ENCODE peak calls at places on chromosomes 11 and 22, in ten cellular contexts. F is stimulated activated effector memory CD8-positive, alpha-beta T cell treated with anti-CD3 and anti-CD28 coated beads, Interleukin-12 subunit alpha, Interleukin-12 subunit beta, amount 100 ng/mL, for 72 hours; E is cardiac fibroblast; X is NCI-H460; I is cardiac septum; N is stimulated activated CD8-positive, alpha-beta memory T cell treated with anti-CD3 and anti-CD28 coated beads, Interleukin-4, amount 100 ng/mL, for 1 hour; C is cerebellar nuclear complex; A is omental fat pad; B is smooth muscle cell of the brain vasculature; V is fibroblast of the aortic adventitia. O is an unnamed sample.

GRCh38 chr22:27866136-27867091 is 52.6 kb downstream of the PITPNB start:
- DNase-seq in F (no peak), E (peak), X (peak), I (no peak), N (no peak), C (no peak), A (no peak), B (peak), V (peak), O (no peak)

GRCh38 chr11:123183391-123184099 is 11.5 kb downstream of the CLMP start:
- DNase-seq in F (peak), E (no peak), X (no peak), I (no peak), N (no peak), C (no peak), A (no peak), B (no peak), V (peak), O (no peak)

GRCh38 chr11:62487136-62487535 is 59.5 kb downstream of the AHNAK start:
- DNase-seq in F (no peak), E (no peak), X (no peak), I (no peak), N (no peak), C (no peak), A (no peak), B (no peak), V (no peak), O (no peak)

GRCh38 chr22:26494506-26494905 is 10.8 kb downstream of the SRRD start:
- DNase-seq in F (no peak), E (no peak), X (no peak), I (no peak), N (no peak), C (no peak), A (no peak), B (no peak), V (no peak), O (no peak)

GRCh38 chr11:8652140-8652539 is 30.3 kb downstream of the TRIM66 start:
- DNase-seq in F (no peak), E (peak), X (no peak), I (no peak), N (no peak), C (no peak), A (no peak), B (no peak), V (peak), O (no peak)

GRCh38 chr11:72305077-72305476 is 61.1 kb upstream of the PHOX2A start:
- DNase-seq in F (no peak), E (no peak), X (no peak), I (no peak), N (no peak), C (no peak), A (no peak), B (no peak), V (no peak), O (no peak)

GRCh38 chr11:47186937-47187681 is 875 bp upstream of the PACSIN3 start:
- DNase-seq in F (no peak), E (peak), X (peak), I (peak), N (no peak), C (peak), A (no peak), B (no peak), V (peak), O (peak)

GRCh38 chr22:21861290-21861848 is 6.1 kb downstream of the MAPK1 start:
- DNase-seq in F (no peak), E (no peak), X (no peak), I (no peak), N (no peak), C (no peak), A (no peak), B (no peak), V (no peak), O (no peak)

GRCh38 chr11:1924121-1924520 is 4.6 kb downstream of the TNNT3 start:
- DNase-seq in F (no peak), E (no peak), X (no peak), I (no peak), N (no peak), C (no peak), A (no peak), B (no peak), V (no peak), O (no peak)

GRCh38 chr22:30894371-30894740 is 74.2 kb downstream of the MORC2 start:
- DNase-seq in F (no peak), E (no peak), X (no peak), I (no peak), N (no peak), C (no peak), A (no peak), B (no peak), V (no peak), O (no peak)

GRCh38 chr11:101567086-101567485 is 16.7 kb downstream of the TRPC6 start:
- DNase-seq in F (no peak), E (no peak), X (no peak), I (no peak), N (no peak), C (no peak), A (no peak), B (no peak), V (no peak), O (no peak)

GRCh38 chr22:29113329-29113728 is 40.5 kb downstream of the KREMEN1 start:
- DNase-seq in F (no peak), E (no peak), X (no peak), I (no peak), N (no peak), C (no peak), A (no peak), B (no peak), V (no peak), O (no peak)

GRCh38 chr11:119161871-119162270 is 6.7 kb upstream of the NLRX1 start:
- DNase-seq in F (no peak), E (no peak), X (no peak), I (no peak), N (no peak), C (no peak), A (no peak), B (no peak), V (no peak), O (no peak)

GRCh38 chr11:134785660-134786284 is 373.7 kb upstream of the B3GAT1 start:
- DNase-seq in F (no peak), E (no peak), X (no peak), I (no peak), N (no peak), C (no peak), A (no peak), B (no peak), V (no peak), O (no peak)

GRCh38 chr11:776459-777287 is 614 bp downstream of the GATD1 start:
- DNase-seq in F (peak), E (peak), X (no peak), I (no peak), N (no peak), C (no peak), A (no peak), B (no peak), V (no peak), O (peak)

GRCh38 chr22:37492428-37493344 is 6.5 kb upstream of the MFNG start:
- DNase-seq in F (peak), E (peak), X (no peak), I (no peak), N (peak), C (no peak), A (no peak), B (no peak), V (peak), O (peak)

GRCh38 chr11:64138413-64138812 is 27.5 kb downstream of the MACROD1 start:
- DNase-seq in F (no peak), E (no peak), X (no peak), I (no peak), N (no peak), C (peak), A (no peak), B (no peak), V (no peak), O (no peak)

GRCh38 chr11:115659061-115659963 is 155.1 kb upstream of the CADM1 start:
- DNase-seq in F (no peak), E (no peak), X (no peak), I (no peak), N (no peak), C (no peak), A (no peak), B (no peak), V (no peak), O (no peak)

GRCh38 chr11:45857834-45858492 is 10.7 kb downstream of the CRY2 start:
- DNase-seq in F (no peak), E (peak), X (no peak), I (no peak), N (no peak), C (no peak), A (peak), B (no peak), V (peak), O (no peak)

GRCh38 chr22:37629928-37630327 is 9.5 kb upstream of the SH3BP1 start:
- DNase-seq in F (no peak), E (no peak), X (no peak), I (no peak), N (no peak), C (no peak), A (no peak), B (no peak), V (no peak), O (no peak)

GRCh38 chr11:31940396-31941037 is 129.4 kb upstream of the PAX6 start:
- DNase-seq in F (no peak), E (peak), X (no peak), I (no peak), N (no peak), C (no peak), A (no peak), B (no peak), V (peak), O (no peak)

GRCh38 chr11:34259087-34259486 is 98.7 kb downstream of the ABTB2 start:
- DNase-seq in F (no peak), E (no peak), X (no peak), I (no peak), N (no peak), C (no peak), A (no peak), B (no peak), V (peak), O (no peak)

GRCh38 chr11:23280088-23280487 is 419.8 kb upstream of the CCDC179 start:
- DNase-seq in F (no peak), E (peak), X (no peak), I (no peak), N (no peak), C (no peak), A (no peak), B (no peak), V (peak), O (no peak)

GRCh38 chr11:20474176-20474950 is 86.8 kb downstream of the PRMT3 start:
- DNase-seq in F (no peak), E (no peak), X (no peak), I (no peak), N (no peak), C (no peak), A (no peak), B (no peak), V (no peak), O (peak)

GRCh38 chr11:1422481-1422880 is 32.7 kb downstream of the BRSK2 start:
- DNase-seq in F (no peak), E (no peak), X (no peak), I (no peak), N (no peak), C (no peak), A (no peak), B (no peak), V (no peak), O (no peak)

GRCh38 chr22:26848244-26848920 is 191.0 kb downstream of the MIAT start:
- DNase-seq in F (no peak), E (peak), X (no peak), I (no peak), N (no peak), C (no peak), A (no peak), B (no peak), V (peak), O (no peak)

GRCh38 chr22:22702159-22702873 is 57.9 kb downstream of the GGTLC2 start:
- DNase-seq in F (no peak), E (no peak), X (no peak), I (peak), N (no peak), C (no peak), A (no peak), B (no peak), V (no peak), O (no peak)

GRCh38 chr11:8566613-8567210 is 27.3 kb downstream of the STK33 start:
- DNase-seq in F (no peak), E (peak), X (peak), I (no peak), N (no peak), C (no peak), A (no peak), B (peak), V (peak), O (peak)

GRCh38 chr11:68584991-68585524 is 99.3 kb upstream of the GAL start:
- DNase-seq in F (no peak), E (no peak), X (no peak), I (no peak), N (no peak), C (no peak), A (no peak), B (no peak), V (no peak), O (no peak)

GRCh38 chr11:119130662-119131061 is 9.3 kb downstream of the HINFP start:
- DNase-seq in F (no peak), E (peak), X (no peak), I (no peak), N (no peak), C (no peak), A (no peak), B (no peak), V (no peak), O (no peak)

O was measured in KBM-7.